ENCODE peak calls at places on chromosomes 6 and 20, in eight cellular contexts. One of them, this sample, is unnamed.

GRCh38 chr6:151627689-151628444 is 134.1 kb downstream of the CCDC170 start:
- DNase-seq in neuronal stem cell: no peak
- DNase-seq in IMR-90: no peak
- DNase-seq in central memory CD4-positive, alpha-beta T cell: no peak
- DNase-seq in stimulated activated CD4-positive, alpha-beta T cell treated with anti-CD3 and anti-CD28 coated beads, Interleukin-15, amount 100 ng/mL, for 1 hour: no peak
- DNase-seq in sciatic nerve: no peak
- DNase-seq in fibroblast of pulmonary artery: no peak
- DNase-seq in H9: no peak
- DNase-seq in this sample: no peak

GRCh38 chr20:10119336-10119735 is 84.5 kb downstream of the ANKEF1 start:
- DNase-seq in neuronal stem cell: no peak
- DNase-seq in IMR-90: no peak
- DNase-seq in central memory CD4-positive, alpha-beta T cell: no peak
- DNase-seq in stimulated activated CD4-positive, alpha-beta T cell treated with anti-CD3 and anti-CD28 coated beads, Interleukin-15, amount 100 ng/mL, for 1 hour: no peak
- DNase-seq in sciatic nerve: no peak
- DNase-seq in fibroblast of pulmonary artery: no peak
- DNase-seq in H9: no peak
- DNase-seq in this sample: no peak

GRCh38 chr6:68704485-68704884 is 69.4 kb downstream of the ADGRB3 start:
- DNase-seq in neuronal stem cell: no peak
- DNase-seq in IMR-90: no peak
- DNase-seq in central memory CD4-positive, alpha-beta T cell: no peak
- DNase-seq in stimulated activated CD4-positive, alpha-beta T cell treated with anti-CD3 and anti-CD28 coated beads, Interleukin-15, amount 100 ng/mL, for 1 hour: no peak
- DNase-seq in sciatic nerve: no peak
- DNase-seq in fibroblast of pulmonary artery: no peak
- DNase-seq in H9: no peak
- DNase-seq in this sample: no peak

GRCh38 chr20:61099786-61100185 is 152.3 kb upstream of the CDH4 start:
- DNase-seq in neuronal stem cell: no peak
- DNase-seq in IMR-90: no peak
- DNase-seq in central memory CD4-positive, alpha-beta T cell: no peak
- DNase-seq in stimulated activated CD4-positive, alpha-beta T cell treated with anti-CD3 and anti-CD28 coated beads, Interleukin-15, amount 100 ng/mL, for 1 hour: no peak
- DNase-seq in sciatic nerve: no peak
- DNase-seq in fibroblast of pulmonary artery: no peak
- DNase-seq in H9: no peak
- DNase-seq in this sample: no peak

GRCh38 chr6:151054304-151054703 is 185.5 kb upstream of the AKAP12 start:
- DNase-seq in neuronal stem cell: no peak
- DNase-seq in IMR-90: peak
- DNase-seq in central memory CD4-positive, alpha-beta T cell: no peak
- DNase-seq in stimulated activated CD4-positive, alpha-beta T cell treated with anti-CD3 and anti-CD28 coated beads, Interleukin-15, amount 100 ng/mL, for 1 hour: no peak
- DNase-seq in sciatic nerve: no peak
- DNase-seq in fibroblast of pulmonary artery: peak
- DNase-seq in H9: no peak
- DNase-seq in this sample: no peak

GRCh38 chr6:52263709-52264320 is 19.5 kb upstream of the IL17F start:
- DNase-seq in neuronal stem cell: peak
- DNase-seq in IMR-90: peak
- DNase-seq in central memory CD4-positive, alpha-beta T cell: peak
- DNase-seq in stimulated activated CD4-positive, alpha-beta T cell treated with anti-CD3 and anti-CD28 coated beads, Interleukin-15, amount 100 ng/mL, for 1 hour: peak
- DNase-seq in sciatic nerve: peak
- DNase-seq in fibroblast of pulmonary artery: peak
- DNase-seq in H9: peak
- DNase-seq in this sample: no peak

GRCh38 chr20:13586133-13586532 is 52.6 kb downstream of the TASP1 start:
- DNase-seq in neuronal stem cell: no peak
- DNase-seq in IMR-90: no peak
- DNase-seq in central memory CD4-positive, alpha-beta T cell: no peak
- DNase-seq in stimulated activated CD4-positive, alpha-beta T cell treated with anti-CD3 and anti-CD28 coated beads, Interleukin-15, amount 100 ng/mL, for 1 hour: no peak
- DNase-seq in sciatic nerve: no peak
- DNase-seq in fibroblast of pulmonary artery: no peak
- DNase-seq in H9: no peak
- DNase-seq in this sample: no peak

GRCh38 chr6:158031191-158031444 is 49.5 kb downstream of the SYNJ2 start:
- DNase-seq in neuronal stem cell: no peak
- DNase-seq in IMR-90: no peak
- DNase-seq in central memory CD4-positive, alpha-beta T cell: no peak
- DNase-seq in stimulated activated CD4-positive, alpha-beta T cell treated with anti-CD3 and anti-CD28 coated beads, Interleukin-15, amount 100 ng/mL, for 1 hour: no peak
- DNase-seq in sciatic nerve: no peak
- DNase-seq in fibroblast of pulmonary artery: no peak
- DNase-seq in H9: no peak
- DNase-seq in this sample: no peak

GRCh38 chr20:54267510-54268003 is 59.7 kb downstream of the PFDN4 start:
- DNase-seq in neuronal stem cell: no peak
- DNase-seq in IMR-90: peak
- DNase-seq in central memory CD4-positive, alpha-beta T cell: no peak
- DNase-seq in stimulated activated CD4-positive, alpha-beta T cell treated with anti-CD3 and anti-CD28 coated beads, Interleukin-15, amount 100 ng/mL, for 1 hour: no peak
- DNase-seq in sciatic nerve: no peak
- DNase-seq in fibroblast of pulmonary artery: peak
- DNase-seq in H9: peak
- DNase-seq in this sample: no peak

GRCh38 chr6:136607204-136607931 is 57.1 kb upstream of the MAP7 start:
- DNase-seq in neuronal stem cell: no peak
- DNase-seq in IMR-90: peak
- DNase-seq in central memory CD4-positive, alpha-beta T cell: no peak
- DNase-seq in stimulated activated CD4-positive, alpha-beta T cell treated with anti-CD3 and anti-CD28 coated beads, Interleukin-15, amount 100 ng/mL, for 1 hour: no peak
- DNase-seq in sciatic nerve: no peak
- DNase-seq in fibroblast of pulmonary artery: no peak
- DNase-seq in H9: no peak
- DNase-seq in this sample: no peak

GRCh38 chr6:41072836-41073202 is at the start of gene NFYA:
- DNase-seq in neuronal stem cell: no peak
- DNase-seq in IMR-90: peak
- DNase-seq in central memory CD4-positive, alpha-beta T cell: no peak
- DNase-seq in stimulated activated CD4-positive, alpha-beta T cell treated with anti-CD3 and anti-CD28 coated beads, Interleukin-15, amount 100 ng/mL, for 1 hour: no peak
- DNase-seq in sciatic nerve: peak
- DNase-seq in fibroblast of pulmonary artery: no peak
- DNase-seq in H9: peak
- DNase-seq in this sample: no peak

GRCh38 chr20:35698298-35699126 is 640 bp downstream of the NFS1 start:
- DNase-seq in neuronal stem cell: peak
- DNase-seq in IMR-90: no peak
- DNase-seq in central memory CD4-positive, alpha-beta T cell: no peak
- DNase-seq in stimulated activated CD4-positive, alpha-beta T cell treated with anti-CD3 and anti-CD28 coated beads, Interleukin-15, amount 100 ng/mL, for 1 hour: no peak
- DNase-seq in sciatic nerve: peak
- DNase-seq in fibroblast of pulmonary artery: no peak
- DNase-seq in H9: no peak
- DNase-seq in this sample: no peak

GRCh38 chr20:25136643-25137559 is 55.0 kb upstream of the VSX1 start:
- DNase-seq in neuronal stem cell: no peak
- DNase-seq in IMR-90: peak
- DNase-seq in central memory CD4-positive, alpha-beta T cell: no peak
- DNase-seq in stimulated activated CD4-positive, alpha-beta T cell treated with anti-CD3 and anti-CD28 coated beads, Interleukin-15, amount 100 ng/mL, for 1 hour: no peak
- DNase-seq in sciatic nerve: no peak
- DNase-seq in fibroblast of pulmonary artery: peak
- DNase-seq in H9: no peak
- DNase-seq in this sample: no peak

GRCh38 chr20:32155017-32155965 is 45.8 kb downstream of the TM9SF4 start:
- DNase-seq in neuronal stem cell: peak
- DNase-seq in IMR-90: peak
- DNase-seq in central memory CD4-positive, alpha-beta T cell: no peak
- DNase-seq in stimulated activated CD4-positive, alpha-beta T cell treated with anti-CD3 and anti-CD28 coated beads, Interleukin-15, amount 100 ng/mL, for 1 hour: no peak
- DNase-seq in sciatic nerve: peak
- DNase-seq in fibroblast of pulmonary artery: peak
- DNase-seq in H9: peak
- DNase-seq in this sample: peak

GRCh38 chr6:24125980-24126379 is at the start of gene NRSN1:
- DNase-seq in neuronal stem cell: peak
- DNase-seq in IMR-90: no peak
- DNase-seq in central memory CD4-positive, alpha-beta T cell: no peak
- DNase-seq in stimulated activated CD4-positive, alpha-beta T cell treated with anti-CD3 and anti-CD28 coated beads, Interleukin-15, amount 100 ng/mL, for 1 hour: no peak
- DNase-seq in sciatic nerve: no peak
- DNase-seq in fibroblast of pulmonary artery: no peak
- DNase-seq in H9: peak
- DNase-seq in this sample: no peak

GRCh38 chr6:35634316-35634715 is 54.4 kb downstream of the FKBP5 start:
- DNase-seq in neuronal stem cell: no peak
- DNase-seq in IMR-90: no peak
- DNase-seq in central memory CD4-positive, alpha-beta T cell: no peak
- DNase-seq in stimulated activated CD4-positive, alpha-beta T cell treated with anti-CD3 and anti-CD28 coated beads, Interleukin-15, amount 100 ng/mL, for 1 hour: no peak
- DNase-seq in sciatic nerve: no peak
- DNase-seq in fibroblast of pulmonary artery: peak
- DNase-seq in H9: no peak
- DNase-seq in this sample: no peak

GRCh38 chr6:116667620-116668019 is 946 bp downstream of the ZUP1 start:
- DNase-seq in neuronal stem cell: no peak
- DNase-seq in IMR-90: no peak
- DNase-seq in central memory CD4-positive, alpha-beta T cell: no peak
- DNase-seq in stimulated activated CD4-positive, alpha-beta T cell treated with anti-CD3 and anti-CD28 coated beads, Interleukin-15, amount 100 ng/mL, for 1 hour: no peak
- DNase-seq in sciatic nerve: no peak
- DNase-seq in fibroblast of pulmonary artery: no peak
- DNase-seq in H9: no peak
- DNase-seq in this sample: no peak

GRCh38 chr6:47457370-47457769 is 20.2 kb upstream of the CD2AP start:
- DNase-seq in neuronal stem cell: no peak
- DNase-seq in IMR-90: no peak
- DNase-seq in central memory CD4-positive, alpha-beta T cell: no peak
- DNase-seq in stimulated activated CD4-positive, alpha-beta T cell treated with anti-CD3 and anti-CD28 coated beads, Interleukin-15, amount 100 ng/mL, for 1 hour: no peak
- DNase-seq in sciatic nerve: no peak
- DNase-seq in fibroblast of pulmonary artery: no peak
- DNase-seq in H9: no peak
- DNase-seq in this sample: no peak

GRCh38 chr6:8175046-8175777 is 72.9 kb upstream of the EEF1E1 start:
- DNase-seq in neuronal stem cell: no peak
- DNase-seq in IMR-90: no peak
- DNase-seq in central memory CD4-positive, alpha-beta T cell: no peak
- DNase-seq in stimulated activated CD4-positive, alpha-beta T cell treated with anti-CD3 and anti-CD28 coated beads, Interleukin-15, amount 100 ng/mL, for 1 hour: no peak
- DNase-seq in sciatic nerve: no peak
- DNase-seq in fibroblast of pulmonary artery: no peak
- DNase-seq in H9: no peak
- DNase-seq in this sample: no peak

GRCh38 chr6:143822584-143823024 is 20.5 kb upstream of the LTV1 start:
- DNase-seq in neuronal stem cell: no peak
- DNase-seq in IMR-90: peak
- DNase-seq in central memory CD4-positive, alpha-beta T cell: no peak
- DNase-seq in stimulated activated CD4-positive, alpha-beta T cell treated with anti-CD3 and anti-CD28 coated beads, Interleukin-15, amount 100 ng/mL, for 1 hour: no peak
- DNase-seq in sciatic nerve: no peak
- DNase-seq in fibroblast of pulmonary artery: peak
- DNase-seq in H9: no peak
- DNase-seq in this sample: no peak

GRCh38 chr6:33779305-33779704 is 9.6 kb downstream of the LEMD2 start:
- DNase-seq in neuronal stem cell: no peak
- DNase-seq in IMR-90: no peak
- DNase-seq in central memory CD4-positive, alpha-beta T cell: no peak
- DNase-seq in stimulated activated CD4-positive, alpha-beta T cell treated with anti-CD3 and anti-CD28 coated beads, Interleukin-15, amount 100 ng/mL, for 1 hour: no peak
- DNase-seq in sciatic nerve: no peak
- DNase-seq in fibroblast of pulmonary artery: no peak
- DNase-seq in H9: peak
- DNase-seq in this sample: no peak

GRCh38 chr6:20203561-20204528 is 8.4 kb downstream of the MBOAT1 start:
- DNase-seq in neuronal stem cell: no peak
- DNase-seq in IMR-90: no peak
- DNase-seq in central memory CD4-positive, alpha-beta T cell: no peak
- DNase-seq in stimulated activated CD4-positive, alpha-beta T cell treated with anti-CD3 and anti-CD28 coated beads, Interleukin-15, amount 100 ng/mL, for 1 hour: no peak
- DNase-seq in sciatic nerve: no peak
- DNase-seq in fibroblast of pulmonary artery: no peak
- DNase-seq in H9: no peak
- DNase-seq in this sample: no peak

GRCh38 chr20:19205999-19206398 is 6.4 kb upstream of the SLC24A3 start:
- DNase-seq in neuronal stem cell: peak
- DNase-seq in IMR-90: peak
- DNase-seq in central memory CD4-positive, alpha-beta T cell: no peak
- DNase-seq in stimulated activated CD4-positive, alpha-beta T cell treated with anti-CD3 and anti-CD28 coated beads, Interleukin-15, amount 100 ng/mL, for 1 hour: peak
- DNase-seq in sciatic nerve: peak
- DNase-seq in fibroblast of pulmonary artery: peak
- DNase-seq in H9: peak
- DNase-seq in this sample: peak

GRCh38 chr20:4100679-4101078 is 85.3 kb upstream of the RNF24 start:
- DNase-seq in neuronal stem cell: no peak
- DNase-seq in IMR-90: peak
- DNase-seq in central memory CD4-positive, alpha-beta T cell: no peak
- DNase-seq in stimulated activated CD4-positive, alpha-beta T cell treated with anti-CD3 and anti-CD28 coated beads, Interleukin-15, amount 100 ng/mL, for 1 hour: no peak
- DNase-seq in sciatic nerve: no peak
- DNase-seq in fibroblast of pulmonary artery: no peak
- DNase-seq in H9: no peak
- DNase-seq in this sample: no peak

GRCh38 chr6:136408205-136408604 is 118.6 kb upstream of the BCLAF1 start:
- DNase-seq in neuronal stem cell: no peak
- DNase-seq in IMR-90: peak
- DNase-seq in central memory CD4-positive, alpha-beta T cell: no peak
- DNase-seq in stimulated activated CD4-positive, alpha-beta T cell treated with anti-CD3 and anti-CD28 coated beads, Interleukin-15, amount 100 ng/mL, for 1 hour: no peak
- DNase-seq in sciatic nerve: no peak
- DNase-seq in fibroblast of pulmonary artery: peak
- DNase-seq in H9: no peak
- DNase-seq in this sample: no peak

GRCh38 chr20:40688129-40689099 is 622 bp downstream of the MAFB start:
- DNase-seq in neuronal stem cell: no peak
- DNase-seq in IMR-90: peak
- DNase-seq in central memory CD4-positive, alpha-beta T cell: no peak
- DNase-seq in stimulated activated CD4-positive, alpha-beta T cell treated with anti-CD3 and anti-CD28 coated beads, Interleukin-15, amount 100 ng/mL, for 1 hour: no peak
- DNase-seq in sciatic nerve: no peak
- DNase-seq in fibroblast of pulmonary artery: no peak
- DNase-seq in H9: peak
- DNase-seq in this sample: no peak

GRCh38 chr6:140636698-140637402 is 1262.4 kb upstream of the CITED2 start:
- DNase-seq in neuronal stem cell: no peak
- DNase-seq in IMR-90: no peak
- DNase-seq in central memory CD4-positive, alpha-beta T cell: no peak
- DNase-seq in stimulated activated CD4-positive, alpha-beta T cell treated with anti-CD3 and anti-CD28 coated beads, Interleukin-15, amount 100 ng/mL, for 1 hour: no peak
- DNase-seq in sciatic nerve: no peak
- DNase-seq in fibroblast of pulmonary artery: peak
- DNase-seq in H9: no peak
- DNase-seq in this sample: no peak

GRCh38 chr6:40551966-40552365 is 35.2 kb downstream of the LRFN2 start:
- DNase-seq in neuronal stem cell: no peak
- DNase-seq in IMR-90: no peak
- DNase-seq in central memory CD4-positive, alpha-beta T cell: no peak
- DNase-seq in stimulated activated CD4-positive, alpha-beta T cell treated with anti-CD3 and anti-CD28 coated beads, Interleukin-15, amount 100 ng/mL, for 1 hour: no peak
- DNase-seq in sciatic nerve: no peak
- DNase-seq in fibroblast of pulmonary artery: no peak
- DNase-seq in H9: no peak
- DNase-seq in this sample: no peak

GRCh38 chr20:36469973-36470372 is 71.3 kb upstream of the MYL9 start:
- DNase-seq in neuronal stem cell: no peak
- DNase-seq in IMR-90: no peak
- DNase-seq in central memory CD4-positive, alpha-beta T cell: no peak
- DNase-seq in stimulated activated CD4-positive, alpha-beta T cell treated with anti-CD3 and anti-CD28 coated beads, Interleukin-15, amount 100 ng/mL, for 1 hour: no peak
- DNase-seq in sciatic nerve: no peak
- DNase-seq in fibroblast of pulmonary artery: no peak
- DNase-seq in H9: no peak
- DNase-seq in this sample: no peak

GRCh38 chr6:162829013-162829742 is 101.4 kb downstream of the PACRG start:
- DNase-seq in neuronal stem cell: no peak
- DNase-seq in IMR-90: no peak
- DNase-seq in central memory CD4-positive, alpha-beta T cell: no peak
- DNase-seq in stimulated activated CD4-positive, alpha-beta T cell treated with anti-CD3 and anti-CD28 coated beads, Interleukin-15, amount 100 ng/mL, for 1 hour: no peak
- DNase-seq in sciatic nerve: no peak
- DNase-seq in fibroblast of pulmonary artery: no peak
- DNase-seq in H9: no peak
- DNase-seq in this sample: no peak

GRCh38 chr6:144343736-144344428 is 58.7 kb downstream of the UTRN start:
- DNase-seq in neuronal stem cell: no peak
- DNase-seq in IMR-90: no peak
- DNase-seq in central memory CD4-positive, alpha-beta T cell: peak
- DNase-seq in stimulated activated CD4-positive, alpha-beta T cell treated with anti-CD3 and anti-CD28 coated beads, Interleukin-15, amount 100 ng/mL, for 1 hour: no peak
- DNase-seq in sciatic nerve: no peak
- DNase-seq in fibroblast of pulmonary artery: peak
- DNase-seq in H9: no peak
- DNase-seq in this sample: no peak

GRCh38 chr20:63348828-63349515 is 12.2 kb downstream of the CHRNA4 start:
- DNase-seq in neuronal stem cell: no peak
- DNase-seq in IMR-90: no peak
- DNase-seq in central memory CD4-positive, alpha-beta T cell: no peak
- DNase-seq in stimulated activated CD4-positive, alpha-beta T cell treated with anti-CD3 and anti-CD28 coated beads, Interleukin-15, amount 100 ng/mL, for 1 hour: no peak
- DNase-seq in sciatic nerve: no peak
- DNase-seq in fibroblast of pulmonary artery: no peak
- DNase-seq in H9: no peak
- DNase-seq in this sample: no peak

GRCh38 chr6:19979059-19979458 is 141.9 kb downstream of the ID4 start:
- DNase-seq in neuronal stem cell: no peak
- DNase-seq in IMR-90: no peak
- DNase-seq in central memory CD4-positive, alpha-beta T cell: no peak
- DNase-seq in stimulated activated CD4-positive, alpha-beta T cell treated with anti-CD3 and anti-CD28 coated beads, Interleukin-15, amount 100 ng/mL, for 1 hour: no peak
- DNase-seq in sciatic nerve: no peak
- DNase-seq in fibroblast of pulmonary artery: no peak
- DNase-seq in H9: no peak
- DNase-seq in this sample: no peak

GRCh38 chr6:107121964-107122495 is 6.7 kb upstream of the BEND3 start:
- DNase-seq in neuronal stem cell: no peak
- DNase-seq in IMR-90: no peak
- DNase-seq in central memory CD4-positive, alpha-beta T cell: no peak
- DNase-seq in stimulated activated CD4-positive, alpha-beta T cell treated with anti-CD3 and anti-CD28 coated beads, Interleukin-15, amount 100 ng/mL, for 1 hour: no peak
- DNase-seq in sciatic nerve: no peak
- DNase-seq in fibroblast of pulmonary artery: no peak
- DNase-seq in H9: no peak
- DNase-seq in this sample: no peak